ENCODE peak calls at places on chromosomes 12 and 14, in six cellular contexts. One of them, this sample, is unnamed.

GRCh38 chr12:80041691-80042090 is 57.6 kb upstream of the OTOGL start:
- DNase-seq in activated T-cell treated with anti-CD3 and anti-CD28 coated beads for 1 hour: no peak
- DNase-seq in RPMI8226: no peak
- DNase-seq in activated naive CD4-positive, alpha-beta T cell: no peak
- DNase-seq in neural crest cell: no peak
- DNase-seq in DMS79: no peak
- DNase-seq in this sample: no peak

GRCh38 chr12:12779529-12779928 is 5.9 kb upstream of the APOLD1 start:
- DNase-seq in activated T-cell treated with anti-CD3 and anti-CD28 coated beads for 1 hour: no peak
- DNase-seq in RPMI8226: no peak
- DNase-seq in activated naive CD4-positive, alpha-beta T cell: no peak
- DNase-seq in neural crest cell: no peak
- DNase-seq in DMS79: peak; percentile 81
- DNase-seq in this sample: no peak

GRCh38 chr12:100491104-100491503 is 17.4 kb downstream of the NR1H4 start:
- DNase-seq in activated T-cell treated with anti-CD3 and anti-CD28 coated beads for 1 hour: no peak
- DNase-seq in RPMI8226: no peak
- DNase-seq in activated naive CD4-positive, alpha-beta T cell: no peak
- DNase-seq in neural crest cell: no peak
- DNase-seq in DMS79: no peak
- DNase-seq in this sample: no peak

GRCh38 chr14:51431741-51432140 is 191.7 kb downstream of the TMX1 start:
- DNase-seq in activated T-cell treated with anti-CD3 and anti-CD28 coated beads for 1 hour: no peak
- DNase-seq in RPMI8226: no peak
- DNase-seq in activated naive CD4-positive, alpha-beta T cell: no peak
- DNase-seq in neural crest cell: no peak
- DNase-seq in DMS79: no peak
- DNase-seq in this sample: no peak

GRCh38 chr12:27981874-27982273 is 9.3 kb upstream of the PTHLH start:
- DNase-seq in activated T-cell treated with anti-CD3 and anti-CD28 coated beads for 1 hour: no peak
- DNase-seq in RPMI8226: no peak
- DNase-seq in activated naive CD4-positive, alpha-beta T cell: no peak
- DNase-seq in neural crest cell: no peak
- DNase-seq in DMS79: no peak
- DNase-seq in this sample: no peak

GRCh38 chr12:131920157-131920508 is 8.9 kb upstream of the PUS1 start:
- DNase-seq in activated T-cell treated with anti-CD3 and anti-CD28 coated beads for 1 hour: no peak
- DNase-seq in RPMI8226: no peak
- DNase-seq in activated naive CD4-positive, alpha-beta T cell: no peak
- DNase-seq in neural crest cell: no peak
- DNase-seq in DMS79: no peak
- DNase-seq in this sample: no peak

GRCh38 chr14:69696633-69697557 is 70.0 kb upstream of the SRSF5 start:
- DNase-seq in activated T-cell treated with anti-CD3 and anti-CD28 coated beads for 1 hour: no peak
- DNase-seq in RPMI8226: no peak
- DNase-seq in activated naive CD4-positive, alpha-beta T cell: no peak
- DNase-seq in neural crest cell: no peak
- DNase-seq in DMS79: no peak
- DNase-seq in this sample: peak; percentile 29

GRCh38 chr12:93115646-93116045 is 186.6 kb upstream of the EEA1 start:
- DNase-seq in activated T-cell treated with anti-CD3 and anti-CD28 coated beads for 1 hour: no peak
- DNase-seq in RPMI8226: no peak
- DNase-seq in activated naive CD4-positive, alpha-beta T cell: no peak
- DNase-seq in neural crest cell: no peak
- DNase-seq in DMS79: no peak
- DNase-seq in this sample: no peak

GRCh38 chr14:104856869-104857860 is 7.9 kb upstream of the CEP170B start:
- DNase-seq in activated T-cell treated with anti-CD3 and anti-CD28 coated beads for 1 hour: no peak
- DNase-seq in RPMI8226: no peak
- DNase-seq in activated naive CD4-positive, alpha-beta T cell: no peak
- DNase-seq in neural crest cell: peak; percentile 39
- DNase-seq in DMS79: no peak
- DNase-seq in this sample: no peak

GRCh38 chr14:26730929-26731618 is 133.2 kb upstream of the NOVA1 start:
- DNase-seq in activated T-cell treated with anti-CD3 and anti-CD28 coated beads for 1 hour: no peak
- DNase-seq in RPMI8226: peak; percentile 16
- DNase-seq in activated naive CD4-positive, alpha-beta T cell: no peak
- DNase-seq in neural crest cell: peak; percentile 8
- DNase-seq in DMS79: no peak
- DNase-seq in this sample: no peak

GRCh38 chr12:69658203-69658602 is 40.9 kb downstream of the BEST3 start:
- DNase-seq in activated T-cell treated with anti-CD3 and anti-CD28 coated beads for 1 hour: no peak
- DNase-seq in RPMI8226: no peak
- DNase-seq in activated naive CD4-positive, alpha-beta T cell: no peak
- DNase-seq in neural crest cell: no peak
- DNase-seq in DMS79: no peak
- DNase-seq in this sample: no peak

GRCh38 chr14:65070710-65071033 is 31.6 kb downstream of the MAX start:
- DNase-seq in activated T-cell treated with anti-CD3 and anti-CD28 coated beads for 1 hour: no peak
- DNase-seq in RPMI8226: peak; percentile 90
- DNase-seq in activated naive CD4-positive, alpha-beta T cell: no peak
- DNase-seq in neural crest cell: no peak
- DNase-seq in DMS79: peak; percentile 81
- DNase-seq in this sample: no peak

GRCh38 chr12:98235301-98235700 is 280.1 kb upstream of the TMPO start:
- DNase-seq in activated T-cell treated with anti-CD3 and anti-CD28 coated beads for 1 hour: no peak
- DNase-seq in RPMI8226: no peak
- DNase-seq in activated naive CD4-positive, alpha-beta T cell: no peak
- DNase-seq in neural crest cell: no peak
- DNase-seq in DMS79: no peak
- DNase-seq in this sample: no peak